ENCODE peak calls at places on chromosomes 2 and 18, in nine cellular contexts. S is aorta; J is transverse colon; B is heart right ventricle; Y is Panc1; C is cardiac muscle cell; G is CD8-positive, alpha-beta memory T cell; X is foreskin keratinocyte; F is CD8-positive, alpha-beta T cell. T is an unnamed sample. For H3K4me1, the result is how much of the 10 kb centered on the place peaks cover.

GRCh38 chr2:185967335-185967734 is 228.7 kb downstream of the FSIP2 start:
- DNase-seq in S (no peak), J (no peak), B (no peak), Y (no peak), C (no peak), G (no peak), X (no peak), F (no peak), T (no peak)

GRCh38 chr2:101140978-101141655 is 10.1 kb downstream of the TBC1D8 start:
- DNase-seq in S (no peak), J (no peak), B (no peak), Y (no peak), C (no peak), G (no peak), X (no peak), F (no peak), T (no peak)

GRCh38 chr2:32947484-32948143 is 861 bp downstream of the LTBP1 start:
- DNase-seq in S (peak), J (peak), B (peak), Y (no peak), C (peak), G (peak), X (peak), F (no peak), T (no peak)

GRCh38 chr2:44358498-44358897 is 2.8 kb downstream of the PREPL start:
- DNase-seq in S (no peak), J (peak), B (no peak), Y (no peak), C (no peak), G (peak), X (no peak), F (peak), T (peak)

GRCh38 chr2:71531522-71532047 is 78.2 kb downstream of the DYSF start:
- DNase-seq in S (no peak), J (no peak), B (no peak), Y (no peak), C (no peak), G (no peak), X (peak), F (no peak), T (no peak)

GRCh38 chr18:34773378-34773777 is 63.3 kb downstream of the DTNA start:
- DNase-seq in S (no peak), J (no peak), B (no peak), Y (no peak), C (no peak), G (no peak), X (peak), F (no peak), T (no peak)

GRCh38 chr2:102509749-102510148 is 36.7 kb downstream of the SLC9A4 start:
- DNase-seq in S (no peak), J (no peak), B (no peak), Y (no peak), C (no peak), G (no peak), X (peak), F (no peak), T (no peak)

GRCh38 chr18:50857694-50858093 is 21.2 kb upstream of the ME2 start:
- DNase-seq in S (no peak), J (no peak), B (no peak), Y (no peak), C (no peak), G (no peak), X (no peak), F (no peak), T (no peak)

GRCh38 chr2:218850796-218851195 is 8.8 kb upstream of the WNT6 start:
- DNase-seq in S (peak), J (no peak), B (no peak), Y (no peak), C (no peak), G (no peak), X (no peak), F (no peak), T (no peak)

GRCh38 chr2:127157114-127157513 is 50.2 kb upstream of the BIN1 start:
- DNase-seq in S (no peak), J (no peak), B (no peak), Y (no peak), C (no peak), G (no peak), X (no peak), F (no peak), T (no peak)

GRCh38 chr2:38406597-38407110 is 29.6 kb upstream of the ATL2 start:
- DNase-seq in S (no peak), J (no peak), B (peak), Y (no peak), C (no peak), G (no peak), X (no peak), F (no peak), T (no peak)

GRCh38 chr2:177724398-177725287 is 332.1 kb downstream of the AGPS start:
- DNase-seq in S (no peak), J (peak), B (peak), Y (peak), C (peak), G (peak), X (peak), F (peak), T (no peak)

GRCh38 chr2:137896467-137896866 is 67.8 kb upstream of the HNMT start:
- DNase-seq in S (no peak), J (no peak), B (no peak), Y (no peak), C (no peak), G (no peak), X (no peak), F (no peak), T (no peak)

GRCh38 chr2:216477283-216478035 is 21.2 kb upstream of the RPL37A start:
- DNase-seq in S (no peak), J (no peak), B (no peak), Y (no peak), C (no peak), G (no peak), X (no peak), F (no peak), T (no peak)

GRCh38 chr2:42194428-42194827 is 25.3 kb downstream of the EML4 start:
- DNase-seq in S (no peak), J (no peak), B (no peak), Y (no peak), C (no peak), G (no peak), X (no peak), F (no peak), T (no peak)
- H3K4me1 ChIP-seq in S (under half), J (half or more), B (under half), Y (half or more), C (under half), G (half or more), X (under half), F (half or more), T (under half)

GRCh38 chr2:59173325-59173724 is 932.2 kb upstream of the FANCL start:
- DNase-seq in S (no peak), J (no peak), B (no peak), Y (no peak), C (no peak), G (no peak), X (no peak), F (no peak), T (no peak)
- H3K27ac ChIP-seq in S (no peak), J (no peak), B (no peak), Y (no peak), C (no peak), G (no peak), X (no peak), F (no peak), T (no peak)

GRCh38 chr2:99618579-99619097 is 128.8 kb upstream of the REV1 start:
- DNase-seq in S (no peak), J (no peak), B (no peak), Y (no peak), C (no peak), G (no peak), X (no peak), F (no peak), T (no peak)

GRCh38 chr2:99622578-99622977 is 132.8 kb upstream of the REV1 start:
- DNase-seq in S (no peak), J (no peak), B (no peak), Y (no peak), C (no peak), G (no peak), X (no peak), F (no peak), T (no peak)

GRCh38 chr2:99623035-99623434 is 133.2 kb upstream of the REV1 start:
- DNase-seq in S (no peak), J (no peak), B (no peak), Y (no peak), C (no peak), G (no peak), X (no peak), F (no peak), T (no peak)

GRCh38 chr2:99619211-99619610 is 129.4 kb upstream of the REV1 start:
- DNase-seq in S (no peak), J (no peak), B (no peak), Y (no peak), C (no peak), G (no peak), X (no peak), F (no peak), T (no peak)

DNA sequence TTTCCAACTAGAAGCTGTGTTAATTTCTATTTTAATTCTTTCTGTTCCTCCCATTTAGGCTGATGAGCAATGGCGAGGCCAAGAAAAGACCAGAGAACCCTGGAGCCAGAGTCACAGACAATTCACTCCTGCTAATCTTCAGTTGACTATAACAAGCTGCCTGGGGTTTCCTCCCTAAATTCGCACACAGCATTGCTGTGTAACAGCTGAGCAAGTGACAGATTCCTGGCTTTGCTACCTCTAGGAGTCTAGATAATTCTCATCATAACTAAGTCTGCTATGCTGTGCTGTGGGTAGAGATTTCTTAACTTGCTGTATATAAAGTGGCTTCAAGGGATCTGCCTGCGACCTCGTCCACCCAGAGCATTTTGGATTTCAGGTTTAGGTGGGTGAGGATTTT is 131.3 kb upstream of the REV1 start:
- DNase-seq in S (no peak), J (no peak), B (no peak), Y (no peak), C (no peak), G (no peak), X (no peak), F (no peak), T (no peak)
- H3K4me1 ChIP-seq in S (under half), J (under half), B (half or more), Y (under half), C (under half), G (under half), X (under half), F (under half), T (under half)

GRCh38 chr2:119516121-119516520 is 8.2 kb downstream of the SCTR start:
- DNase-seq in S (no peak), J (no peak), B (no peak), Y (no peak), C (no peak), G (no peak), X (peak), F (no peak), T (no peak)
- H3K27ac ChIP-seq in S (no peak), J (no peak), B (no peak), Y (no peak), C (no peak), G (no peak), X (no peak), F (no peak), T (no peak)